ENCODE peak calls at places on chromosomes 12 and 14, in four cellular contexts. D, T, C and B are unnamed samples.

GRCh38 chr12:20946732-20947131 is 136.2 kb downstream of the SLCO1B3 start:
- DNase-seq in D (no peak), T (peak), C (no peak), B (peak)

GRCh38 chr12:79737875-79738718 is 47.3 kb upstream of the PAWR start:
- DNase-seq in D (peak), T (peak), C (no peak), B (peak)

GRCh38 chr12:92224685-92225331 is 79.2 kb upstream of the BTG1 start:
- DNase-seq in D (no peak), T (peak), C (no peak), B (no peak)

GRCh38 chr14:64940336-64940910 is 2.1 kb downstream of the GPX2 start:
- DNase-seq in D (no peak), T (no peak), C (no peak), B (no peak)

GRCh38 chr14:75147423-75148071 is 20.7 kb upstream of the NEK9 start:
- DNase-seq in D (no peak), T (peak), C (peak), B (peak)

GRCh38 chr12:77062846-77063461 is 2.4 kb downstream of the E2F7 start:
- DNase-seq in D (no peak), T (peak), C (no peak), B (no peak)

GRCh38 chr12:127957001-127957660 is 309.8 kb upstream of the TMEM132C start:
- DNase-seq in D (no peak), T (no peak), C (no peak), B (no peak)

GRCh38 chr14:100578552-100578951 is 8.7 kb downstream of the BEGAIN start:
- DNase-seq in D (no peak), T (peak), C (no peak), B (no peak)

GRCh38 chr14:95519699-95520098 is 3.2 kb upstream of the SYNE3 start:
- DNase-seq in D (peak), T (peak), C (no peak), B (no peak)

GRCh38 chr14:53840444-53840843 is 116.2 kb downstream of the BMP4 start:
- DNase-seq in D (no peak), T (peak), C (no peak), B (no peak)

GRCh38 chr12:473198-473597 is 13.5 kb downstream of the B4GALNT3 start:
- DNase-seq in D (no peak), T (no peak), C (no peak), B (no peak)

GRCh38 chr12:91590991-91591987 is 408.7 kb upstream of the DCN start:
- DNase-seq in D (no peak), T (no peak), C (no peak), B (no peak)

GRCh38 chr14:44928793-44929192 is 33.0 kb downstream of the KLHL28 start:
- DNase-seq in D (no peak), T (no peak), C (no peak), B (no peak)

GRCh38 chr12:115439008-115439601 is 755.1 kb upstream of the TBX3 start:
- DNase-seq in D (no peak), T (no peak), C (no peak), B (no peak)

GRCh38 chr12:13258212-13258611 is 61.7 kb downstream of the EMP1 start:
- DNase-seq in D (no peak), T (peak), C (peak), B (no peak)

GRCh38 chr12:25056011-25056410 is 107.1 kb upstream of the BCAT1 start:
- DNase-seq in D (no peak), T (no peak), C (no peak), B (no peak)

GRCh38 chr12:20410746-20411145 is 42.4 kb downstream of the PDE3A start:
- DNase-seq in D (no peak), T (no peak), C (no peak), B (no peak)

GRCh38 chr14:104878582-104878981 is 13.5 kb downstream of the CEP170B start:
- DNase-seq in D (no peak), T (no peak), C (no peak), B (no peak)

GRCh38 chr12:47408171-47408871 is 297.5 kb downstream of the RPAP3 start:
- DNase-seq in D (no peak), T (no peak), C (no peak), B (no peak)

DNA sequence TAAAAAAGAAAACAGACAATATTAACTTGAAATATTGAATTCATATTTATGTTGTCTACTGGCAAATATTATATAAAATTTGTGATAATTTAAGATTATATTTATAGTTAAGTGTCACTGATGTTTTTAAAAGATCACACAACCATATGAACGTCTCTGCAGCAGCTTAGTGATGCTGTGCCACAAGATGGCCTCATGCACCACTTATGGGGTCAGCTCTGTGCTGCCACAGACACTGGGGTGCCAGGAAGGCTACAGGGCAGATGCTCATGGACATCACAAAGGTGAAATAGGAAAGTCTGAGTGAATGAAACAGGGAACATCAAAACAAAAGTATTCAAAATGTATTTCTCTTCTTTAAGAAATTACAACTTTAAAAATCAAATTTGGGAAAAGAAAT is 13.1 kb downstream of the ATXN3 start:
- DNase-seq in D (no peak), T (peak), C (no peak), B (no peak)
- TF ChIP-seq CTCF in D (peak), T (no peak), C (no peak), B (no peak)

DNA sequence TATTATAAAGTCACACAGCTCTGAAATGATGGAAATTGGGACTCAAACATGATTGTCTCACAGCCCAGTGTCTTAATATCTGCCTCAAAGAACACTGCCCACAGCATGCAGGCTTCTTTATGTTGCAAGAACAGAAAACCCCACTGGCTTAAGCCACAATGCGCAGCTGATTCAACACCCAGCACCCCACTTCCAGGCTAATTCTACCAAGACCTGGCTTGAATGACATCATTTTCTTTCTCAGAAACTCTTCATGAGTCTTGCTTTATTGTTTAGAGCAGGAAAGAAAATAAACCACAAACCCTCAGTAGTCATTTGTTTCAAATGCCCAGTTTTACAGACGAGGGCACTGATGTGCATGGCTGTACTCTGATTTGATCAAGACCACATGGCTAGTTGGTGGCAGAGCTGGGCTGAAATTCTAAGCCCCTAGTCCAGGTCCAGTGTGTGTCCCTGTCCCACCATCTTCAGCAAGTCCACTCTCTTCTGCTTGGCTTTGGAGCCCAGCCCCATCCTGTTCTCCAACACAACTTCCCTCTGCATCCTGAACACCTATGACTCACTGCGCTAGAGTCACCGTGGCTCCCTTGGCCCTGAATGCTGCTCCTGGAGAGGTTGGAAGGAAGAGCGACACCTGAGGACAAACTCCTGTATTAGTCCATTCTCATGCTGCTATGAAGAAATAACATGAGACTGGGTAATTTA is 50.3 kb upstream of the SRSF5 start:
- DNase-seq in D (no peak), T (peak), C (no peak), B (no peak)
- TF ChIP-seq CTCF in D (no peak), T (peak), C (no peak), B (no peak)

GRCh38 chr14:73674986-73675385 is 30.2 kb downstream of the DNAL1 start:
- DNase-seq in D (no peak), T (no peak), C (no peak), B (no peak)
- TF ChIP-seq CTCF in D (no peak), T (no peak), C (no peak), B (no peak)

GRCh38 chr12:105205322-105206048 is 30.5 kb downstream of the APPL2 start:
- DNase-seq in D (no peak), T (no peak), C (no peak), B (no peak)

GRCh38 chr12:105212431-105212830 is 23.5 kb downstream of the APPL2 start:
- DNase-seq in D (no peak), T (peak), C (no peak), B (no peak)

GRCh38 chr12:105204916-105205315 is 31.1 kb downstream of the APPL2 start:
- DNase-seq in D (no peak), T (peak), C (no peak), B (no peak)

GRCh38 chr12:105206686-105207374 is 29.1 kb downstream of the APPL2 start:
- DNase-seq in D (no peak), T (no peak), C (no peak), B (no peak)

GRCh38 chr12:105209091-105209490 is 26.9 kb downstream of the APPL2 start:
- DNase-seq in D (no peak), T (no peak), C (no peak), B (no peak)
- TF ChIP-seq CTCF in D (no peak), T (no peak), C (no peak), B (no peak)

DNA sequence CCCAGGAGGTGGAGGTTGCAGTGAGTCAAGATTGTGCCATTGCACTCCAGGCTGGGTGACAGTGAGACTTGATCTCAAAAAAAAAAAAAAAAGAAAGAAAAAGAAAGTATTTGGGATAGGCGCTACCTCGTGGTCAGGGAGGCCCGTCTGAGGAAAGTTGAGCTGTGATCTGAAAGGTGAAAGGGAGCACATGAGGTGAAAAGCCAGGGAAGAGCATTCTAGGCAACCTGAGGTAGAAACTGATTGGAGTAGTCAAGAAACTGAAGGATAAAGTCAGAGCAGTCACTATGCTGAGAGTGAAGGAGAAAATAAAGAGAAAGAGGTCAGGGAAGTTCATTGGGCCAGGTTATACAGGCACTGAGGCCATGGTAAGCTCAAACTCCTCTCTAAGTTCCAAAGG is 7.7 kb downstream of the ANAPC5 start:
- DNase-seq in D (no peak), T (no peak), C (no peak), B (no peak)
- TF ChIP-seq CTCF in D (no peak), T (no peak), C (no peak), B (no peak)

DNA sequence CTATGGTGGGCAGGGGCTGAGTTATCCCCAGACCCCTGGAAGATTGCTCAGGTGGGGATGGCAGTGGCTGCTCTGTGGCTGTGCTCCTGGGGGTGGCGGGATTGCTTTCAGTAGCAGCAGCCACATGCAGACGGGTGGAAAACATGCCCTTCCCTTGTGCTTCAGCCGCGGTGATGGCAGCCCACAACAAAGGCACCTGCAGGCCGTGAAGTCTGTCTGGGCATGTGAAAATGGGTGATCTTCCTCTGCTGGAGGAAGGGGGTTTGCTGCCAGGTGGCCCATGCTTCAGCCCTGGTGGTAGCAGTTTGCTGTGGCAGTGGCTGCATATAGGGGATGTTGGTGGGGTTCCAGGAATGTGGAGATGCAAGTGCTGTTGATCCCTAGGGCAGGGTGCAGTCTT is 326.2 kb upstream of the RGS6 start:
- DNase-seq in D (no peak), T (no peak), C (no peak), B (no peak)
- TF ChIP-seq CTCF in D (no peak), T (no peak), C (no peak), B (no peak)

GRCh38 chr14:35988972-35989690 is 163.0 kb downstream of the BRMS1L start:
- DNase-seq in D (no peak), T (no peak), C (no peak), B (no peak)

GRCh38 chr14:35987731-35988130 is 161.6 kb downstream of the BRMS1L start:
- DNase-seq in D (no peak), T (no peak), C (no peak), B (no peak)

GRCh38 chr14:35988550-35988949 is 162.4 kb downstream of the BRMS1L start:
- DNase-seq in D (no peak), T (no peak), C (no peak), B (no peak)

GRCh38 chr14:35986219-35986573 is 160.1 kb downstream of the BRMS1L start:
- DNase-seq in D (no peak), T (no peak), C (no peak), B (no peak)

DNA sequence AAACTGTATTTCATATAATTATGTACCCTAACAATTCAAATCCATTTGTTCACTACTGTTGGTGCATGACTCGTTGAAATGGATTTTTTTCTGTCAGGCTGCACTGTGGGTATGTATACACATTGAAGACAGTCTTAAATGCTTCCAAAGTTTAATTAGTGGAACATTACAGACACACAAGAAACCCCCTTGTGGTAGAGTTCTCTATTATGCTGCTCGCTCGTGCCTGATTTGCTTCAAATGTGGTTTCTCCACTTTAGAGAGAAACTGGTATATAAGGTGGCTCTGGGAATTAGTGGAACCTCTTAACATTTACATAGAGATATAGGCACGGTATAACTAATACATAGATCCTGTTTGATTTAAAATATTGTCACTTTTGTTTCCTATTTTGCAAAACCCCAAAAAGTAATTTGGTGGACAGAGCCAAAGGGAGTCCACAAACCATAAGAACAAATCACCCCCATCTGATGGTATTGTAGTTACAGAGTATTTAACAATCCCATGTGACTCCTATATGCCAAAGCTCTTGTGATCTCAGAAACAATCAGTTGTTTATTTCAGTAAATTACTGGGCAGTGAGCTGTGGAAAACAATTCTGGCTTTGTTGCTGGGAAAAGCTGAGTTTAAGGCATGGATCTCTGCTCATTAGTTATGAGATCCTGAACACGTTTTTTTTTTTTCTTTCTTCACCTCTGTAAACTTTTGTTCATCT is 159.5 kb downstream of the BRMS1L start:
- DNase-seq in D (no peak), T (no peak), C (no peak), B (no peak)
- TF ChIP-seq CTCF in D (peak), T (no peak), C (no peak), B (no peak)

DNA sequence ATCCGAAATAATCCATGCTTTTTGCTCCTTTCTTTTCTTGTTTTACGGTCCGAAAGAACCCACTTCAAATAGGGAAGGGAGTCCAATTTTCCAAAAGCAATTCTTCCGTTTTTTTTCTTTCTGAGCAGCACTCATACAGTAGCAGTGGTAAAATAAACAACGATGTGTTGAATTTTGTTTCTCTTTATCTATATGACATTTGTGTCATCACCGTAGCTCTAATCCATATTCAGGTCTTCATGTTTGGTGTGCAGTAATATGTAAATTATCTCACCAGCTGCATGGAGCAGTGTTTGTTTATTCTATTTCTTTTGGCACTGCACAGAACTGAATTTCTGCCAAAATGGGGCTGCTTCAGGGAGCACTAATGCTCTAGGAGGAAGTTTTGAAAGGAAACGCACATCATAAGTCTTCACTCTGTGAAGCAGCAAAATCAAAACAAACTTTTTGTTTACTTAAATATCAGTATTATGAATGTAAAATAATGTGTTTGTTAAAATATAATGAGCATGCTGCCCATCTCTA is 130.0 kb upstream of the NPAS3 start:
- DNase-seq in D (no peak), T (peak), C (no peak), B (no peak)
- TF ChIP-seq CTCF in D (no peak), T (no peak), C (no peak), B (no peak)